ENCODE peak calls at places on chromosomes 2 and 18, in four cellular contexts. G, F, Y and C are unnamed samples.
A peak's percentile ranks its signal among the peaks of the same experiment; 100 is the strongest.

GRCh38 chr2:164839914-164840457 is 1.6 kb downstream of the COBLL1 start:
- DNase-seq in F (no peak), Y (no peak), G (no peak), C (no peak)

GRCh38 chr18:40868110-40868858 is 1086.8 kb upstream of the PIK3C3 start:
- DNase-seq in G (no peak), F (no peak), Y (no peak), C (no peak)

GRCh38 chr2:241121008-241121407 is 18.9 kb upstream of the MTERF4 start:
- DNase-seq in F (no peak), G (no peak), Y (no peak), C (no peak)

GRCh38 chr2:200790185-200790584 is 21.5 kb upstream of the BZW1 start:
- DNase-seq in F (no peak), G (no peak), Y (no peak), C (no peak)

GRCh38 chr2:28408764-28409599 is 16.3 kb downstream of the FOSL2 start:
- DNase-seq in G (no peak), Y (peak; percentile 57), F (no peak), C (no peak)

GRCh38 chr2:149483004-149483605 is 104.5 kb downstream of the MMADHC start:
- DNase-seq in G (no peak), Y (no peak), F (no peak), C (no peak)

GRCh38 chr2:147548453-147548852 is 296.4 kb upstream of the ACVR2A start:
- DNase-seq in Y (no peak), G (no peak), F (no peak), C (no peak)

GRCh38 chr18:63319383-63320040 is at the start of gene BCL2:
- DNase-seq in F (no peak), G (peak; percentile 48), Y (no peak), C (peak; percentile 71)

GRCh38 chr2:133574620-133575019 is 6.4 kb upstream of the NCKAP5 start:
- DNase-seq in F (no peak), Y (no peak), G (no peak), C (no peak)

GRCh38 chr18:79841936-79842335 is 44.2 kb downstream of the KCNG2 start:
- DNase-seq in Y (no peak), F (no peak), G (no peak), C (no peak)

GRCh38 chr2:238262496-238263122 is 22.8 kb upstream of the HES6 start:
- DNase-seq in G (no peak), Y (no peak), F (no peak), C (no peak)

GRCh38 chr2:199979398-199979797 is 24.0 kb downstream of the MAIP1 start:
- DNase-seq in G (no peak), Y (no peak), F (no peak), C (no peak)

GRCh38 chr2:8268172-8268783 is 413.6 kb upstream of the ID2 start:
- DNase-seq in F (no peak), Y (no peak), G (no peak), C (no peak)

GRCh38 chr2:58762176-58762781 is 521.2 kb upstream of the FANCL start:
- DNase-seq in F (peak; percentile 45), G (peak; percentile 48), Y (no peak), C (no peak)

GRCh38 chr2:235458839-235459273 is 35.0 kb upstream of the AGAP1 start:
- DNase-seq in Y (no peak), G (no peak), F (no peak), C (no peak)